ENCODE peak calls at places on chromosomes 3 and 15, in ten cellular contexts. M is chondrocyte, Q is ELR, I is AG04449, N is activated T-helper 1 cell treated with Interleukin-2 at 50 U/mL for 16 hours, H is NCI-H2081, P is ELF-1, V is HTR-8/SVneo, K is T-helper 2 cell, S is astrocyte of the spinal cord. Z is an unnamed sample.

GRCh38 chr3:104907507-104907906 is 459.2 kb upstream of the ALCAM start:
- DNase-seq in V (peak), N (no peak), P (no peak), H (no peak), Q (peak), M (no peak), I (peak), S (peak), K (no peak), Z (no peak)

GRCh38 chr3:110576962-110577361 is 494.7 kb upstream of the NECTIN3 start:
- DNase-seq in M (no peak), I (peak), K (no peak), S (peak), N (no peak), V (peak), P (peak), Q (peak), H (no peak), Z (peak)

GRCh38 chr3:100957407-100958100 is 35.7 kb downstream of the ABI3BP start:
- DNase-seq in N (no peak), I (peak), K (no peak), V (no peak), S (no peak), Q (peak), M (no peak), H (no peak), P (no peak), Z (no peak)

GRCh38 chr3:40120816-40121215 is 188.7 kb upstream of the EIF1B start:
- DNase-seq in Q (peak), I (no peak), P (no peak), N (no peak), K (no peak), V (no peak), M (no peak), S (peak), H (no peak), Z (no peak)

GRCh38 chr15:44394062-44394461 is 33.4 kb upstream of the CTDSPL2 start:
- DNase-seq in V (no peak), P (no peak), K (no peak), M (no peak), N (no peak), S (no peak), I (no peak), Q (no peak), H (no peak), Z (no peak)

GRCh38 chr15:93087825-93088199 is 1.2 kb downstream of the RGMA start:
- DNase-seq in V (peak), M (no peak), Q (peak), H (peak), N (peak), P (peak), S (peak), I (no peak), K (peak), Z (peak)

GRCh38 chr15:60787737-60788513 is 309.0 kb upstream of the ICE2 start:
- DNase-seq in V (no peak), N (no peak), Q (peak), I (no peak), P (no peak), K (peak), M (no peak), H (no peak), S (no peak), Z (peak)

GRCh38 chr15:93210995-93211394 is 122.0 kb upstream of the RGMA start:
- DNase-seq in H (no peak), Q (peak), I (no peak), M (no peak), K (no peak), P (peak), S (no peak), V (no peak), N (no peak), Z (no peak)

GRCh38 chr3:159159546-159159945 is 357.7 kb downstream of the MFSD1 start:
- DNase-seq in P (no peak), S (no peak), K (no peak), I (no peak), H (no peak), N (no peak), M (no peak), V (no peak), Q (no peak), Z (no peak)

GRCh38 chr3:53817211-53817610 is 29.0 kb downstream of the CHDH start:
- DNase-seq in V (no peak), S (no peak), H (no peak), Q (no peak), K (no peak), N (no peak), I (no peak), P (no peak), M (peak), Z (no peak)

GRCh38 chr3:38730281-38730680 is 80.8 kb upstream of the SCN5A start:
- DNase-seq in P (no peak), Q (peak), K (no peak), H (no peak), N (no peak), V (peak), I (no peak), M (no peak), S (peak), Z (no peak)

GRCh38 chr3:196585044-196585757 is 16.7 kb downstream of the FBXO45 start:
- DNase-seq in I (no peak), H (no peak), P (no peak), S (no peak), K (no peak), N (no peak), M (no peak), V (no peak), Q (no peak), Z (no peak)

GRCh38 chr15:73078722-73079121 is 26.5 kb downstream of the NEO1 start:
- DNase-seq in V (peak), P (no peak), H (no peak), K (no peak), S (peak), M (no peak), N (no peak), I (peak), Q (peak), Z (no peak)

GRCh38 chr3:36941658-36942057 is 3.2 kb downstream of the TRANK1 start:
- DNase-seq in V (no peak), Q (no peak), M (no peak), N (no peak), I (no peak), H (no peak), P (no peak), S (no peak), K (no peak), Z (no peak)

GRCh38 chr3:86869536-86869935 is 121.4 kb downstream of the VGLL3 start:
- DNase-seq in N (no peak), V (no peak), Q (no peak), S (no peak), H (no peak), M (no peak), I (no peak), K (no peak), P (no peak), Z (no peak)

GRCh38 chr3:177146646-177147045 is 50.6 kb downstream of the TBL1XR1 start:
- DNase-seq in P (no peak), N (no peak), Q (peak), K (peak), H (no peak), I (no peak), V (no peak), S (peak), M (no peak), Z (no peak)

GRCh38 chr15:51203797-51204196 is 109.1 kb upstream of the TNFAIP8L3 start:
- DNase-seq in H (no peak), N (no peak), M (no peak), K (peak), V (no peak), Q (peak), I (peak), P (no peak), S (peak), Z (no peak)

GRCh38 chr3:172885704-172886103 is 135.2 kb downstream of the ECT2 start:
- DNase-seq in I (no peak), H (no peak), S (no peak), V (no peak), K (no peak), M (no peak), Q (no peak), P (no peak), N (no peak), Z (no peak)

GRCh38 chr3:34569437-34569836 is 771.0 kb downstream of the PDCD6IP start:
- DNase-seq in K (no peak), V (no peak), I (no peak), N (no peak), S (no peak), M (no peak), Q (no peak), P (peak), H (no peak), Z (no peak)

GRCh38 chr3:72361990-72362389 is 486.3 kb downstream of the SHQ1 start:
- DNase-seq in Q (no peak), V (no peak), S (no peak), H (no peak), M (no peak), N (no peak), P (no peak), K (no peak), I (no peak), Z (no peak)

GRCh38 chr15:42131826-42132806 is 24.3 kb downstream of the PLA2G4F start:
- DNase-seq in I (no peak), N (no peak), S (no peak), P (no peak), V (no peak), K (no peak), M (no peak), Q (no peak), H (peak), Z (peak)

GRCh38 chr3:161291191-161291901 is 70.2 kb downstream of the NMD3 start:
- DNase-seq in V (no peak), H (peak), N (no peak), M (no peak), S (no peak), P (no peak), Q (no peak), I (no peak), K (no peak), Z (no peak)

GRCh38 chr3:129291487-129291886 is 12.8 kb downstream of the HMCES start:
- DNase-seq in K (no peak), P (no peak), N (no peak), S (no peak), V (no peak), M (no peak), H (no peak), I (no peak), Q (no peak), Z (no peak)

GRCh38 chr15:41281236-41281635 is 50.2 kb downstream of the CHP1 start:
- DNase-seq in N (no peak), M (no peak), V (peak), I (peak), Q (peak), K (no peak), S (peak), P (no peak), H (no peak), Z (no peak)

GRCh38 chr3:172098698-172099494 is 59.5 kb downstream of the FNDC3B start:
- DNase-seq in I (no peak), V (no peak), P (peak), Q (no peak), H (peak), M (no peak), K (no peak), S (no peak), N (no peak), Z (peak)

GRCh38 chr3:195597848-195598247 is 14.1 kb upstream of the APOD start:
- DNase-seq in M (no peak), Q (no peak), P (no peak), V (no peak), S (no peak), K (no peak), I (no peak), N (no peak), H (no peak), Z (no peak)

GRCh38 chr15:57183614-57184344 is 192.5 kb upstream of the CGNL1 start:
- DNase-seq in V (no peak), K (no peak), S (no peak), M (no peak), N (no peak), I (no peak), H (no peak), Q (no peak), P (no peak), Z (no peak)

GRCh38 chr15:79640206-79640605 is 208.1 kb downstream of the MINAR1 start:
- DNase-seq in K (no peak), H (no peak), S (peak), V (peak), Q (peak), I (peak), N (no peak), P (no peak), M (no peak), Z (no peak)

GRCh38 chr3:160402249-160403027 is 3.0 kb downstream of the SMC4 start:
- DNase-seq in K (no peak), I (no peak), V (no peak), Q (no peak), H (no peak), S (peak), P (no peak), N (no peak), M (no peak), Z (no peak)